ENCODE peak calls at places on chromosomes 2 and 18, in five cellular contexts. Y is NCI-H446; D is GOT3; H is naive thymus-derived CD4-positive, alpha-beta T cell; Q is activated naive CD4-positive, alpha-beta T cell treated with anti-CD3 and anti-CD28 coated beads, Interleukin-2, amount 10 ng/mL, durations not matched to agents 7 days and 5 days. S is an unnamed sample.

GRCh38 chr2:151180123-151180522 is 81.5 kb downstream of the RBM43 start:
- DNase-seq in Y (no peak), D (no peak), H (no peak), Q (no peak), S (no peak)

GRCh38 chr2:241855888-241856422 is 2.7 kb downstream of the PDCD1 start:
- DNase-seq in Y (no peak), D (no peak), H (no peak), Q (no peak), S (no peak)

GRCh38 chr2:228063558-228063957 is 117.9 kb downstream of the SPHKAP start:
- DNase-seq in Y (no peak), D (no peak), H (no peak), Q (no peak), S (no peak)

GRCh38 chr2:110852541-110853263 is 120.3 kb downstream of the ACOXL start:
- DNase-seq in Y (no peak), D (no peak), H (no peak), Q (peak), S (peak)

GRCh38 chr2:71965530-71965929 is 182.1 kb downstream of the CYP26B1 start:
- DNase-seq in Y (no peak), D (no peak), H (no peak), Q (no peak), S (no peak)

GRCh38 chr2:40032650-40033319 is 253.7 kb upstream of the THUMPD2 start:
- DNase-seq in Y (no peak), D (no peak), H (no peak), Q (no peak), S (no peak)

GRCh38 chr2:188966079-188966571 is 8.0 kb upstream of the COL3A1 start:
- DNase-seq in Y (no peak), D (no peak), H (no peak), Q (no peak), S (no peak)

GRCh38 chr2:75174981-75175380 is 24.3 kb downstream of the TACR1 start:
- DNase-seq in Y (no peak), D (no peak), H (no peak), Q (no peak), S (no peak)

GRCh38 chr2:9306910-9307309 is 100.3 kb downstream of the ASAP2 start:
- DNase-seq in Y (no peak), D (no peak), H (no peak), Q (no peak), S (no peak)

GRCh38 chr2:77977486-77978063 is 455.4 kb upstream of the LRRTM4 start:
- DNase-seq in Y (no peak), D (no peak), H (no peak), Q (no peak), S (no peak)

GRCh38 chr2:95328386-95329125 is 31.4 kb downstream of the KCNIP3 start:
- DNase-seq in Y (no peak), D (no peak), H (no peak), Q (no peak), S (no peak)

GRCh38 chr2:161008311-161008710 is 151.9 kb upstream of the TANK start:
- DNase-seq in Y (no peak), D (no peak), H (no peak), Q (no peak), S (no peak)

GRCh38 chr2:214465386-214466146 is 54.7 kb downstream of the VWC2L start:
- DNase-seq in Y (no peak), D (no peak), H (no peak), Q (no peak), S (no peak)

GRCh38 chr2:157476915-157477709 is 33.2 kb upstream of the CYTIP start:
- DNase-seq in Y (no peak), D (no peak), H (no peak), Q (no peak), S (peak)

GRCh38 chr2:72827495-72827894 is 1.7 kb upstream of the EXOC6B start:
- DNase-seq in Y (no peak), D (no peak), H (no peak), Q (no peak), S (no peak)

GRCh38 chr2:24813645-24814257 is 20.5 kb downstream of the CENPO start:
- DNase-seq in Y (no peak), D (no peak), H (no peak), Q (no peak), S (no peak)

GRCh38 chr2:119772128-119772527 is 12.4 kb downstream of the PTPN4 start:
- DNase-seq in Y (no peak), D (no peak), H (no peak), Q (no peak), S (no peak)

GRCh38 chr2:180675170-180675569 is 305.2 kb upstream of the UBE2E3 start:
- DNase-seq in Y (no peak), D (no peak), H (no peak), Q (no peak), S (no peak)

GRCh38 chr2:67656875-67657274 is 259.7 kb downstream of the ETAA1 start:
- DNase-seq in Y (no peak), D (no peak), H (no peak), Q (no peak), S (no peak)

GRCh38 chr2:97996679-97997078 is 931 bp upstream of the TMEM131 start:
- DNase-seq in Y (no peak), D (no peak), H (no peak), Q (no peak), S (no peak)

GRCh38 chr2:201452058-201452736 is 657 bp downstream of the STRADB start:
- DNase-seq in Y (no peak), D (no peak), H (peak), Q (no peak), S (no peak)

GRCh38 chr2:12210016-12210933 is 463.8 kb downstream of the LPIN1 start:
- DNase-seq in Y (no peak), D (no peak), H (no peak), Q (no peak), S (no peak)

GRCh38 chr2:212595036-212595654 is 56.5 kb upstream of the ERBB4 start:
- DNase-seq in Y (peak), D (no peak), H (no peak), Q (no peak), S (no peak)

GRCh38 chr2:145110668-145111067 is 590.7 kb upstream of the ZEB2 start:
- DNase-seq in Y (no peak), D (no peak), H (no peak), Q (no peak), S (no peak)

GRCh38 chr2:18467727-18468363 is 92.6 kb downstream of the RDH14 start:
- DNase-seq in Y (no peak), D (no peak), H (no peak), Q (no peak), S (no peak)

GRCh38 chr2:67583185-67583584 is 186.1 kb downstream of the ETAA1 start:
- DNase-seq in Y (no peak), D (no peak), H (no peak), Q (no peak), S (no peak)

GRCh38 chr2:33051586-33052385 is 105.0 kb downstream of the LTBP1 start:
- DNase-seq in Y (no peak), D (no peak), H (no peak), Q (no peak), S (no peak)

GRCh38 chr2:8190279-8190678 is 491.6 kb upstream of the ID2 start:
- DNase-seq in Y (no peak), D (no peak), H (no peak), Q (no peak), S (no peak)

GRCh38 chr18:22470141-22470510 is 52.4 kb upstream of the CTAGE1 start:
- DNase-seq in Y (no peak), D (no peak), H (no peak), Q (no peak), S (no peak)

GRCh38 chr2:84906108-84906899 is 848 bp downstream of the TMSB10 start:
- DNase-seq in Y (no peak), D (no peak), H (peak), Q (peak), S (peak)

GRCh38 chr2:174286172-174286571 is 37.8 kb upstream of the OLA1 start:
- DNase-seq in Y (peak), D (no peak), H (no peak), Q (no peak), S (no peak)

GRCh38 chr2:114949228-114949804 is 506.9 kb downstream of the DPP10 start:
- DNase-seq in Y (no peak), D (no peak), H (no peak), Q (no peak), S (no peak)

GRCh38 chr18:58612239-58613055 is 16.4 kb downstream of the ALPK2 start:
- DNase-seq in Y (no peak), D (no peak), H (no peak), Q (no peak), S (no peak)

GRCh38 chr2:11865820-11866219 is 119.4 kb downstream of the LPIN1 start:
- DNase-seq in Y (no peak), D (no peak), H (no peak), Q (no peak), S (no peak)

GRCh38 chr2:201105759-201106158 is 10.2 kb upstream of the CFLAR start:
- DNase-seq in Y (no peak), D (no peak), H (no peak), Q (no peak), S (no peak)

GRCh38 chr2:68108116-68108515 is 45.3 kb upstream of the C1D start:
- DNase-seq in Y (no peak), D (no peak), H (no peak), Q (no peak), S (no peak)

GRCh38 chr2:37471994-37472393 is 127.6 kb downstream of the QPCT start:
- DNase-seq in Y (no peak), D (no peak), H (no peak), Q (no peak), S (no peak)